ENCODE peak calls at places on chromosomes 13 and 19, in nine cellular contexts. One of them, this sample, is unnamed.

GRCh38 chr13:44969858-44970484 is 19.3 kb downstream of the NUFIP1 start:
- DNase-seq in C1 segment of cervical spinal cord: no peak
- DNase-seq in effector memory CD4-positive, alpha-beta T cell: no peak
- DNase-seq in frontal cortex: peak; percentile 38
- DNase-seq in transverse colon: no peak
- DNase-seq in mesendoderm: peak; percentile 61
- DNase-seq in EL: peak; percentile 62
- DNase-seq in AG09319: peak; percentile 37
- DNase-seq in T-helper 17 cell: no peak
- DNase-seq in this sample: no peak

GRCh38 chr13:74573654-74574053 is 439.4 kb upstream of the KLF12 start:
- DNase-seq in C1 segment of cervical spinal cord: no peak
- DNase-seq in effector memory CD4-positive, alpha-beta T cell: no peak
- DNase-seq in frontal cortex: no peak
- DNase-seq in transverse colon: no peak
- DNase-seq in mesendoderm: peak; percentile 71
- DNase-seq in EL: no peak
- DNase-seq in AG09319: no peak
- DNase-seq in T-helper 17 cell: no peak
- DNase-seq in this sample: no peak

GRCh38 chr19:1568320-1569019 is at the start of gene MEX3D:
- DNase-seq in C1 segment of cervical spinal cord: peak; percentile 38
- DNase-seq in effector memory CD4-positive, alpha-beta T cell: peak; percentile 66
- DNase-seq in frontal cortex: peak; percentile 100
- DNase-seq in transverse colon: peak; percentile 87
- DNase-seq in mesendoderm: peak; percentile 80
- DNase-seq in EL: peak; percentile 75
- DNase-seq in AG09319: no peak
- DNase-seq in T-helper 17 cell: peak; percentile 94
- DNase-seq in this sample: peak; percentile 80

GRCh38 chr19:55255618-55256423 is 3.0 kb downstream of the PPP6R1 start:
- DNase-seq in C1 segment of cervical spinal cord: no peak
- DNase-seq in effector memory CD4-positive, alpha-beta T cell: peak; percentile 18
- DNase-seq in frontal cortex: no peak
- DNase-seq in transverse colon: peak; percentile 42
- DNase-seq in mesendoderm: no peak
- DNase-seq in EL: peak; percentile 47
- DNase-seq in AG09319: no peak
- DNase-seq in T-helper 17 cell: no peak
- DNase-seq in this sample: no peak

GRCh38 chr19:39265321-39265916 is 2.8 kb upstream of the IFNL2 start:
- DNase-seq in C1 segment of cervical spinal cord: no peak
- DNase-seq in effector memory CD4-positive, alpha-beta T cell: no peak
- DNase-seq in frontal cortex: no peak
- DNase-seq in transverse colon: no peak
- DNase-seq in mesendoderm: peak; percentile 23
- DNase-seq in EL: no peak
- DNase-seq in AG09319: no peak
- DNase-seq in T-helper 17 cell: no peak
- DNase-seq in this sample: peak; percentile 53

GRCh38 chr19:45568732-45569131 is 15.9 kb downstream of the OPA3 start:
- DNase-seq in C1 segment of cervical spinal cord: no peak
- DNase-seq in effector memory CD4-positive, alpha-beta T cell: no peak
- DNase-seq in frontal cortex: no peak
- DNase-seq in transverse colon: no peak
- DNase-seq in mesendoderm: no peak
- DNase-seq in EL: peak; percentile 43
- DNase-seq in AG09319: no peak
- DNase-seq in T-helper 17 cell: no peak
- DNase-seq in this sample: no peak

GRCh38 chr13:106475852-106476251 is 59.6 kb downstream of the EFNB2 start:
- DNase-seq in C1 segment of cervical spinal cord: no peak
- DNase-seq in effector memory CD4-positive, alpha-beta T cell: no peak
- DNase-seq in frontal cortex: no peak
- DNase-seq in transverse colon: no peak
- DNase-seq in mesendoderm: no peak
- DNase-seq in EL: no peak
- DNase-seq in AG09319: no peak
- DNase-seq in T-helper 17 cell: no peak
- DNase-seq in this sample: no peak

GRCh38 chr19:10748924-10749434 is 31.1 kb downstream of the DNM2 start:
- DNase-seq in C1 segment of cervical spinal cord: peak; percentile 47
- DNase-seq in effector memory CD4-positive, alpha-beta T cell: no peak
- DNase-seq in frontal cortex: no peak
- DNase-seq in transverse colon: peak; percentile 86
- DNase-seq in mesendoderm: no peak
- DNase-seq in EL: peak; percentile 23
- DNase-seq in AG09319: no peak
- DNase-seq in T-helper 17 cell: no peak
- DNase-seq in this sample: no peak

GRCh38 chr19:4538601-4538954 is 1.3 kb downstream of the LRG1 start:
- DNase-seq in C1 segment of cervical spinal cord: no peak
- DNase-seq in effector memory CD4-positive, alpha-beta T cell: no peak
- DNase-seq in frontal cortex: no peak
- DNase-seq in transverse colon: no peak
- DNase-seq in mesendoderm: no peak
- DNase-seq in EL: no peak
- DNase-seq in AG09319: no peak
- DNase-seq in T-helper 17 cell: no peak
- DNase-seq in this sample: no peak

GRCh38 chr19:4909897-4910593 is 744 bp downstream of the UHRF1 start:
- DNase-seq in C1 segment of cervical spinal cord: peak; percentile 88
- DNase-seq in effector memory CD4-positive, alpha-beta T cell: peak; percentile 89
- DNase-seq in frontal cortex: peak; percentile 98
- DNase-seq in transverse colon: peak; percentile 92
- DNase-seq in mesendoderm: peak; percentile 92
- DNase-seq in EL: peak; percentile 94
- DNase-seq in AG09319: peak; percentile 65
- DNase-seq in T-helper 17 cell: peak; percentile 94
- DNase-seq in this sample: peak; percentile 97

GRCh38 chr13:26695891-26696311 is 64.7 kb downstream of the GPR12 start:
- DNase-seq in C1 segment of cervical spinal cord: no peak
- DNase-seq in effector memory CD4-positive, alpha-beta T cell: no peak
- DNase-seq in frontal cortex: no peak
- DNase-seq in transverse colon: no peak
- DNase-seq in mesendoderm: peak; percentile 29
- DNase-seq in EL: no peak
- DNase-seq in AG09319: no peak
- DNase-seq in T-helper 17 cell: no peak
- DNase-seq in this sample: no peak

GRCh38 chr13:79782541-79783216 is 301.7 kb downstream of the NDFIP2 start:
- DNase-seq in C1 segment of cervical spinal cord: no peak
- DNase-seq in effector memory CD4-positive, alpha-beta T cell: no peak
- DNase-seq in frontal cortex: peak; percentile 14
- DNase-seq in transverse colon: no peak
- DNase-seq in mesendoderm: peak; percentile 94
- DNase-seq in EL: peak; percentile 27
- DNase-seq in AG09319: no peak
- DNase-seq in T-helper 17 cell: no peak
- DNase-seq in this sample: peak; percentile 81

GRCh38 chr19:55118401-55118991 is 1.1 kb upstream of the PPP1R12C start:
- DNase-seq in C1 segment of cervical spinal cord: peak; percentile 60
- DNase-seq in effector memory CD4-positive, alpha-beta T cell: no peak
- DNase-seq in frontal cortex: peak; percentile 59
- DNase-seq in transverse colon: peak; percentile 35
- DNase-seq in mesendoderm: peak; percentile 95
- DNase-seq in EL: no peak
- DNase-seq in AG09319: no peak
- DNase-seq in T-helper 17 cell: no peak
- DNase-seq in this sample: peak; percentile 89

GRCh38 chr13:29204651-29205050 is 384.5 kb downstream of the MTUS2 start:
- DNase-seq in C1 segment of cervical spinal cord: no peak
- DNase-seq in effector memory CD4-positive, alpha-beta T cell: no peak
- DNase-seq in frontal cortex: no peak
- DNase-seq in transverse colon: no peak
- DNase-seq in mesendoderm: no peak
- DNase-seq in EL: no peak
- DNase-seq in AG09319: no peak
- DNase-seq in T-helper 17 cell: no peak
- DNase-seq in this sample: no peak

GRCh38 chr19:21260164-21260847 is 68.9 kb downstream of the ZNF708 start:
- DNase-seq in C1 segment of cervical spinal cord: no peak
- DNase-seq in effector memory CD4-positive, alpha-beta T cell: no peak
- DNase-seq in frontal cortex: no peak
- DNase-seq in transverse colon: no peak
- DNase-seq in mesendoderm: no peak
- DNase-seq in EL: no peak
- DNase-seq in AG09319: no peak
- DNase-seq in T-helper 17 cell: no peak
- DNase-seq in this sample: no peak

GRCh38 chr13:98873377-98874028 is 104.4 kb downstream of the DOCK9 start:
- DNase-seq in C1 segment of cervical spinal cord: no peak
- DNase-seq in effector memory CD4-positive, alpha-beta T cell: no peak
- DNase-seq in frontal cortex: no peak
- DNase-seq in transverse colon: no peak
- DNase-seq in mesendoderm: peak; percentile 37
- DNase-seq in EL: no peak
- DNase-seq in AG09319: no peak
- DNase-seq in T-helper 17 cell: no peak
- DNase-seq in this sample: no peak

GRCh38 chr13:85373322-85373721 is 425.9 kb downstream of the SLITRK6 start:
- DNase-seq in C1 segment of cervical spinal cord: no peak
- DNase-seq in effector memory CD4-positive, alpha-beta T cell: no peak
- DNase-seq in frontal cortex: no peak
- DNase-seq in transverse colon: no peak
- DNase-seq in mesendoderm: no peak
- DNase-seq in EL: no peak
- DNase-seq in AG09319: no peak
- DNase-seq in T-helper 17 cell: no peak
- DNase-seq in this sample: no peak

GRCh38 chr13:48600374-48601364 is 53.1 kb upstream of the CYSLTR2 start:
- DNase-seq in C1 segment of cervical spinal cord: no peak
- DNase-seq in effector memory CD4-positive, alpha-beta T cell: no peak
- DNase-seq in frontal cortex: no peak
- DNase-seq in transverse colon: no peak
- DNase-seq in mesendoderm: peak; percentile 85
- DNase-seq in EL: peak; percentile 46
- DNase-seq in AG09319: peak; percentile 18
- DNase-seq in T-helper 17 cell: no peak
- DNase-seq in this sample: no peak

GRCh38 chr19:23294141-23294540 is 43.9 kb upstream of the ZNF724 start:
- DNase-seq in C1 segment of cervical spinal cord: no peak
- DNase-seq in effector memory CD4-positive, alpha-beta T cell: no peak
- DNase-seq in frontal cortex: no peak
- DNase-seq in transverse colon: no peak
- DNase-seq in mesendoderm: no peak
- DNase-seq in EL: no peak
- DNase-seq in AG09319: no peak
- DNase-seq in T-helper 17 cell: no peak
- DNase-seq in this sample: no peak

GRCh38 chr13:51534075-51534817 is 50.0 kb upstream of the WDFY2 start:
- DNase-seq in C1 segment of cervical spinal cord: peak; percentile 12
- DNase-seq in effector memory CD4-positive, alpha-beta T cell: no peak
- DNase-seq in frontal cortex: no peak
- DNase-seq in transverse colon: peak; percentile 32
- DNase-seq in mesendoderm: no peak
- DNase-seq in EL: no peak
- DNase-seq in AG09319: no peak
- DNase-seq in T-helper 17 cell: no peak
- DNase-seq in this sample: no peak

GRCh38 chr13:63446329-63446728 is 2030.7 kb upstream of the PCDH20 start:
- DNase-seq in C1 segment of cervical spinal cord: no peak
- DNase-seq in effector memory CD4-positive, alpha-beta T cell: no peak
- DNase-seq in frontal cortex: no peak
- DNase-seq in transverse colon: no peak
- DNase-seq in mesendoderm: no peak
- DNase-seq in EL: no peak
- DNase-seq in AG09319: no peak
- DNase-seq in T-helper 17 cell: no peak
- DNase-seq in this sample: no peak

GRCh38 chr19:15418112-15418587 is 638 bp downstream of the AKAP8L start:
- DNase-seq in C1 segment of cervical spinal cord: no peak
- DNase-seq in effector memory CD4-positive, alpha-beta T cell: no peak
- DNase-seq in frontal cortex: no peak
- DNase-seq in transverse colon: no peak
- DNase-seq in mesendoderm: peak; percentile 45
- DNase-seq in EL: no peak
- DNase-seq in AG09319: peak; percentile 20
- DNase-seq in T-helper 17 cell: no peak
- DNase-seq in this sample: no peak

GRCh38 chr13:69793803-69794453 is 313.7 kb upstream of the ATXN8OS start:
- DNase-seq in C1 segment of cervical spinal cord: no peak
- DNase-seq in effector memory CD4-positive, alpha-beta T cell: no peak
- DNase-seq in frontal cortex: no peak
- DNase-seq in transverse colon: no peak
- DNase-seq in mesendoderm: peak; percentile 77
- DNase-seq in EL: no peak
- DNase-seq in AG09319: no peak
- DNase-seq in T-helper 17 cell: no peak
- DNase-seq in this sample: no peak

GRCh38 chr19:1618157-1619093 is 13.2 kb upstream of the UQCR11 start:
- DNase-seq in C1 segment of cervical spinal cord: no peak
- DNase-seq in effector memory CD4-positive, alpha-beta T cell: no peak
- DNase-seq in frontal cortex: peak; percentile 74
- DNase-seq in transverse colon: peak; percentile 60
- DNase-seq in mesendoderm: peak; percentile 83
- DNase-seq in EL: peak; percentile 30
- DNase-seq in AG09319: no peak
- DNase-seq in T-helper 17 cell: no peak
- DNase-seq in this sample: no peak

GRCh38 chr13:98752111-98752941 is at the start of gene SLC15A1:
- DNase-seq in C1 segment of cervical spinal cord: no peak
- DNase-seq in effector memory CD4-positive, alpha-beta T cell: no peak
- DNase-seq in frontal cortex: no peak
- DNase-seq in transverse colon: peak; percentile 47
- DNase-seq in mesendoderm: no peak
- DNase-seq in EL: no peak
- DNase-seq in AG09319: no peak
- DNase-seq in T-helper 17 cell: no peak
- DNase-seq in this sample: peak; percentile 60

This sample was measured in ecto neural progenitor cell.